ENCODE peak calls at places on chromosomes 5 and 9, in seven cellular contexts. L, H, J, Z, D, M and V are unnamed samples.

GRCh38 chr9:23754551-23754950 is 71.5 kb downstream of the ELAVL2 start:
- DNase-seq in Z (no peak), M (no peak), H (no peak), L (no peak), J (no peak), D (no peak), V (no peak)

GRCh38 chr9:121750259-121750714 is 98.9 kb downstream of the DAB2IP start:
- DNase-seq in H (no peak), M (no peak), J (no peak), D (no peak), L (no peak), Z (peak), V (no peak)

GRCh38 chr9:127177221-127177620 is 54.8 kb upstream of the ANGPTL2 start:
- DNase-seq in M (no peak), L (no peak), Z (peak), D (no peak), J (no peak), H (no peak), V (no peak)

GRCh38 chr5:14659821-14660607 is 4.5 kb upstream of the OTULIN start:
- DNase-seq in L (no peak), D (no peak), Z (no peak), J (no peak), H (no peak), M (no peak), V (no peak)

GRCh38 chr5:143886621-143887301 is 74.8 kb downstream of the HMHB1 start:
- DNase-seq in L (no peak), J (peak), Z (no peak), M (no peak), D (no peak), H (no peak), V (no peak)

GRCh38 chr5:56142620-56143431 is 90.3 kb downstream of the ANKRD55 start:
- DNase-seq in J (no peak), D (peak), L (no peak), H (no peak), M (peak), Z (peak), V (no peak)

GRCh38 chr5:177142029-177142681 is 8.6 kb downstream of the NSD1 start:
- DNase-seq in H (no peak), L (no peak), Z (no peak), D (no peak), J (peak), M (no peak), V (no peak)

GRCh38 chr9:86854898-86855523 is 92.3 kb downstream of the GAS1 start:
- DNase-seq in Z (no peak), L (no peak), D (no peak), H (no peak), J (peak), M (peak), V (no peak)

GRCh38 chr9:137198051-137198747 is 2.3 kb downstream of the TPRN start:
- DNase-seq in J (no peak), Z (peak), L (peak), M (peak), H (no peak), D (no peak), V (peak)

GRCh38 chr9:18969095-18969494 is 63.9 kb downstream of the SAXO1 start:
- DNase-seq in J (no peak), Z (no peak), M (no peak), D (no peak), H (no peak), L (no peak), V (no peak)

GRCh38 chr9:111356567-111357244 is 26.7 kb upstream of the OR2K2 start:
- DNase-seq in M (no peak), H (no peak), J (peak), L (no peak), D (no peak), Z (no peak), V (no peak)

GRCh38 chr5:142357469-142358090 is 32.8 kb upstream of the SPRY4 start:
- DNase-seq in H (no peak), J (peak), L (no peak), D (no peak), Z (no peak), M (peak), V (no peak)

GRCh38 chr5:24712047-24712446 is 67.3 kb upstream of the CDH10 start:
- DNase-seq in D (no peak), Z (no peak), H (no peak), J (no peak), M (no peak), L (no peak), V (no peak)

GRCh38 chr9:35908484-35909125 is 685 bp upstream of the SPAAR start:
- DNase-seq in D (no peak), Z (no peak), M (no peak), H (no peak), L (no peak), J (no peak), V (peak)

GRCh38 chr9:16704489-16705111 is 165.9 kb downstream of the BNC2 start:
- DNase-seq in D (no peak), Z (no peak), J (no peak), H (no peak), M (no peak), L (no peak), V (no peak)

GRCh38 chr9:27292646-27293045 is 4.3 kb downstream of the EQTN start:
- DNase-seq in H (no peak), M (no peak), D (no peak), Z (no peak), L (no peak), J (no peak), V (no peak)

GRCh38 chr9:82354260-82354659 is 365.7 kb downstream of the SPATA31D1 start:
- DNase-seq in M (no peak), D (no peak), H (no peak), Z (no peak), J (no peak), L (no peak), V (no peak)

GRCh38 chr5:16812911-16813310 is 123.2 kb downstream of the MYO10 start:
- DNase-seq in H (no peak), Z (peak), J (peak), L (no peak), M (peak), D (no peak), V (no peak)

GRCh38 chr5:158499680-158499998 is 600.1 kb downstream of the EBF1 start:
- DNase-seq in J (no peak), H (no peak), Z (no peak), L (no peak), M (no peak), D (no peak), V (no peak)

GRCh38 chr5:178126556-178126955 is 4.3 kb upstream of the RMND5B start:
- DNase-seq in L (no peak), M (no peak), H (no peak), D (no peak), Z (no peak), J (no peak), V (no peak)

GRCh38 chr5:147966829-147967228 is 60.5 kb upstream of the C5orf46 start:
- DNase-seq in M (no peak), L (no peak), J (no peak), H (no peak), Z (no peak), D (no peak), V (no peak)

GRCh38 chr9:122642226-122642625 is 15.2 kb downstream of the OR1B1 start:
- DNase-seq in H (no peak), J (no peak), M (no peak), D (no peak), L (no peak), Z (no peak), V (no peak)

GRCh38 chr9:87859137-87859536 is 23.5 kb upstream of the SPATA31E1 start:
- DNase-seq in M (no peak), H (no peak), L (no peak), Z (no peak), J (no peak), D (no peak), V (no peak)

GRCh38 chr5:59209758-59210359 is 627.0 kb downstream of the RAB3C start:
- DNase-seq in H (no peak), M (no peak), J (no peak), Z (no peak), D (no peak), L (no peak), V (no peak)

GRCh38 chr9:2818486-2819121 is 25.3 kb downstream of the PUM3 start:
- DNase-seq in H (no peak), Z (no peak), J (no peak), M (no peak), D (no peak), L (no peak), V (no peak)
- H3K4me3 ChIP-seq in H (no peak), Z (no peak), J (no peak), M (peak), D (no peak), L (no peak), V (no peak)

GRCh38 chr9:130932220-130933069 is 6.6 kb downstream of the FIBCD1 start:
- DNase-seq in J (no peak), D (no peak), Z (no peak), M (no peak), L (no peak), H (no peak), V (peak)
- H3K4me3 ChIP-seq in J (no peak), D (no peak), Z (no peak), M (no peak), L (no peak), H (no peak), V (no peak)

GRCh38 chr5:93596676-93597441 is 13.8 kb downstream of the NR2F1 start:
- DNase-seq in J (peak), Z (peak), L (peak), H (no peak), D (no peak), M (no peak), V (no peak)
- H3K4me3 ChIP-seq in J (no peak), Z (peak), L (no peak), H (no peak), D (no peak), M (peak), V (no peak)

DNA sequence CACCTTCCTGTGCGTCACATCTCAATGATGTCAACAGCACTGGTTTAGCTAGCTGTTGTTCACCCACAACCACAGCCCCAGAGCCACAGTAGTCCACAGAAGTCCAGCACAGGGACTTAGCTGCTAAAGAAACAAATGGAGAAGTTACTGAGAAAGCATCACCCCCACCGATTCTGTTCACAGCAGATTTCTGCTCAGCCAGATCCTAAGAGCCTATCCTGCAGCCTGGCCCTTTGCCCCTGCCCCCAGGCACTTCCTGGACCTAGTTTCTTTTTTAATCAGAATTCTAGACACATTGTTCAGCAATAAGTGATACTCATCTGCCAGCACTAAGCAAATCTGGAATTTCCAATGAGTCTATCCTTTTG is 7.4 kb downstream of the B4GALT1 start:
- DNase-seq in Z (peak), J (peak), M (peak), L (peak), H (no peak), D (peak), V (peak)
- H3K4me3 ChIP-seq in Z (no peak), J (no peak), M (no peak), L (no peak), H (peak), D (peak), V (no peak)

GRCh38 chr9:114370251-114370984 is 17.4 kb downstream of the AKNA start:
- DNase-seq in D (no peak), J (no peak), M (no peak), L (no peak), H (no peak), Z (no peak), V (no peak)

GRCh38 chr9:114372971-114373591 is 14.7 kb downstream of the AKNA start:
- DNase-seq in L (peak), D (peak), Z (peak), J (no peak), H (peak), M (peak), V (peak)

GRCh38 chr9:114370985-114371335 is 16.8 kb downstream of the AKNA start:
- DNase-seq in H (no peak), D (no peak), J (no peak), L (no peak), M (no peak), Z (no peak), V (no peak)

GRCh38 chr9:114371343-114371985 is 16.3 kb downstream of the AKNA start:
- DNase-seq in Z (no peak), L (no peak), D (no peak), M (no peak), H (no peak), J (no peak), V (no peak)

GRCh38 chr9:114371986-114372917 is 15.5 kb downstream of the AKNA start:
- DNase-seq in L (no peak), D (peak), M (no peak), Z (no peak), H (peak), J (peak), V (no peak)
- H3K4me3 ChIP-seq in L (no peak), D (peak), M (no peak), Z (peak), H (peak), J (no peak), V (no peak)

DNA sequence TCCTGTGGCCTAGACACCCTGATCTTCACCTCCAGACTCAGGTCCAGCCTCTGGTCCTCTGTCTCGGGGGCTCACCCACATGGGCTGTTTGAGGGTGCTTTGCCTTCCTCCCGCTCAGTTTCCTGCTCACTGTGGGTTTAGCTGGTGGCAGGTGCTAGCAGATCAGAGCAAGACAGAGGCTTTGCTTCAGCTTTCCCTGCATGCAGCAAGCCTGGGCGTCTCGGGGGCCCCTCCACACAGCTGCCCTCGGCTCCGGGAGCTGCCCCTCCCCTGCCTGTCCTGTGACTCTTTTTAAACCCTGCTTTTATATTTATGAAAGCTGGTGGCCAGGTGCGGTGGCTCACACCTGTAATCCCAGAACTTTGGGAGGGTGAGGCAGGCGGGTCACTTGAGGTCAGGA is 14.6 kb downstream of the MRPL36 start:
- DNase-seq in M (no peak), L (no peak), H (no peak), J (no peak), D (no peak), Z (no peak), V (no peak)
- H3K4me3 ChIP-seq in M (no peak), L (no peak), H (no peak), J (no peak), D (no peak), Z (no peak), V (no peak)

DNA sequence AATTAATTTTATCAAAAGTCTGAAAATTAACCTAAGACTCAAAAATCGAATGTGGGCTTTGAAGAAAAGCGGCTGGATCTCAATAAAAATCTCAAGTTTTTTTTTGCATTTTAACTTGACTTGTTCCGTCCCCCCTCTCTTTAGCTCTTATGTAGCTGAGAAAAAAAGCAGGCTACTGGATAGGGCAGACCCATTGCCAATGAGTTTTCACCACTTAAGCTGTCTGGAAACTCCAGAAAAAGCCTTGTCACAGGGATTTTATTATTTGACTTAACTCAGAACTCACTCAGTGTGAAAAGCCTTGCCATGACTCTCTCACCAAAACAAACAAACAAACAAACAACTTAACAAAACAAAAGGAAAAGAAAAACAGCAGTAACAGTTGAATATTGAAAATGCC is 247.4 kb downstream of the CDH9 start:
- DNase-seq in M (no peak), D (no peak), H (no peak), L (no peak), J (peak), Z (no peak), V (no peak)
- H3K4me3 ChIP-seq in M (no peak), D (no peak), H (no peak), L (no peak), J (no peak), Z (no peak), V (no peak)